ENCODE peak calls at places on chromosomes 4 and X, in four cellular contexts. R, U, I and K are unnamed samples.

GRCh38 chrX:37918168-37918567 is 70.8 kb upstream of the DYNLT3 start:
- DNase-seq in R (no peak), U (no peak), I (no peak), K (no peak)

GRCh38 chr4:56870927-56871326 is 36.8 kb upstream of the REST start:
- DNase-seq in R (no peak), U (no peak), I (no peak), K (no peak)

GRCh38 chrX:32170481-32170880 is 1040.9 kb downstream of the DMD start:
- DNase-seq in R (peak; percentile 52), U (no peak), I (no peak), K (no peak)

GRCh38 chr4:83011779-83012630 is 1.4 kb upstream of the LIN54 start:
- DNase-seq in R (peak; percentile 45), U (peak; percentile 42), I (no peak), K (no peak)

GRCh38 chrX:111098874-111099273 is 2.9 kb downstream of the PAK3 start:
- DNase-seq in R (peak; percentile 44), U (peak; percentile 55), I (no peak), K (peak; percentile 29)

GRCh38 chr4:99861120-99861905 is 32.9 kb downstream of the LAMTOR3 start:
- DNase-seq in R (peak; percentile 72), U (no peak), I (no peak), K (no peak)

GRCh38 chr4:11132478-11132877 is 296.2 kb downstream of the HS3ST1 start:
- DNase-seq in R (no peak), U (no peak), I (no peak), K (no peak)

GRCh38 chrX:154412468-154412867 is 1.1 kb downstream of the TAFAZZIN start:
- DNase-seq in R (peak; percentile 91), U (no peak), I (no peak), K (no peak)

GRCh38 chr4:125316781-125317525 is 2.2 kb downstream of the FAT4 start:
- DNase-seq in R (no peak), U (no peak), I (no peak), K (no peak)

GRCh38 chrX:113412106-113412505 is 571.5 kb upstream of the AMOT start:
- DNase-seq in R (no peak), U (no peak), I (no peak), K (no peak)

GRCh38 chrX:154308108-154308946 is 12.7 kb downstream of the TKTL1 start:
- DNase-seq in R (peak; percentile 69), U (peak; percentile 59), I (no peak), K (peak; percentile 37)

GRCh38 chr4:7542781-7543180 is 108.1 kb upstream of the PSAPL1 start:
- DNase-seq in R (no peak), U (no peak), I (no peak), K (no peak)

GRCh38 chr4:7549866-7550265 is 115.1 kb upstream of the PSAPL1 start:
- DNase-seq in R (no peak), U (no peak), I (no peak), K (no peak)

GRCh38 chr4:7546152-7546808 is 111.5 kb upstream of the PSAPL1 start:
- DNase-seq in R (no peak), U (no peak), I (no peak), K (no peak)

GRCh38 chr4:7547368-7548040 is 112.8 kb upstream of the PSAPL1 start:
- DNase-seq in R (no peak), U (no peak), I (no peak), K (no peak)

GRCh38 chr4:7546809-7547367 is 112.2 kb upstream of the PSAPL1 start:
- DNase-seq in R (no peak), U (no peak), I (no peak), K (no peak)
- TF ChIP-seq SPI1 in R (no peak), U (no peak), I (no peak), K (no peak)

GRCh38 chr4:6520051-6520450 is 47.6 kb upstream of the PPP2R2C start:
- DNase-seq in R (no peak), U (no peak), I (no peak), K (no peak)

GRCh38 chr4:6516281-6516680 is 43.9 kb upstream of the PPP2R2C start:
- DNase-seq in R (no peak), U (no peak), I (no peak), K (no peak)

GRCh38 chr4:6513678-6514077 is 41.3 kb upstream of the PPP2R2C start:
- DNase-seq in R (no peak), U (no peak), I (no peak), K (no peak)

GRCh38 chr4:6517171-6517570 is 44.8 kb upstream of the PPP2R2C start:
- DNase-seq in R (no peak), U (no peak), I (no peak), K (no peak)

DNA sequence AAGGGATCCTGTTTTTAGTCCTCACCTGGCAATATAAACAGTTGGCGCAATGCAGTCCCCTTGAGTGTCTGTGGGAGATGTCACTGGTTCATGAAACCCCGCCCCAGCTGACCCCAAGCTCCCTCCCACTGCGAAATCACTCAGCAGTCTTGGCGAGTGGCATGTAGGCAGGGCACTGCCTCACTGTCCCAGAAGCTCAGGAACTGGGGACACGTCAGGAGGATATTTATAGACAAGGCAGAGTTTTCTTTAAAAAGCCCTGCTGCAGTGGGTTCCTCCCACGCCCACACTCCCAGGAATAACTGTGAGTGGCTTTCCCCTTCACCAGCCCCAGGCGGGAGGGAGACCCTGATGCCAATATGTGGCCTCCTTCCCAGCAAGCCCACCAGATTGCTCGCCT is 44.3 kb upstream of the PPP2R2C start:
- DNase-seq in R (no peak), U (no peak), I (peak; percentile 17), K (no peak)
- TF ChIP-seq SPI1 in R (no peak), U (no peak), I (no peak), K (no peak)

DNA sequence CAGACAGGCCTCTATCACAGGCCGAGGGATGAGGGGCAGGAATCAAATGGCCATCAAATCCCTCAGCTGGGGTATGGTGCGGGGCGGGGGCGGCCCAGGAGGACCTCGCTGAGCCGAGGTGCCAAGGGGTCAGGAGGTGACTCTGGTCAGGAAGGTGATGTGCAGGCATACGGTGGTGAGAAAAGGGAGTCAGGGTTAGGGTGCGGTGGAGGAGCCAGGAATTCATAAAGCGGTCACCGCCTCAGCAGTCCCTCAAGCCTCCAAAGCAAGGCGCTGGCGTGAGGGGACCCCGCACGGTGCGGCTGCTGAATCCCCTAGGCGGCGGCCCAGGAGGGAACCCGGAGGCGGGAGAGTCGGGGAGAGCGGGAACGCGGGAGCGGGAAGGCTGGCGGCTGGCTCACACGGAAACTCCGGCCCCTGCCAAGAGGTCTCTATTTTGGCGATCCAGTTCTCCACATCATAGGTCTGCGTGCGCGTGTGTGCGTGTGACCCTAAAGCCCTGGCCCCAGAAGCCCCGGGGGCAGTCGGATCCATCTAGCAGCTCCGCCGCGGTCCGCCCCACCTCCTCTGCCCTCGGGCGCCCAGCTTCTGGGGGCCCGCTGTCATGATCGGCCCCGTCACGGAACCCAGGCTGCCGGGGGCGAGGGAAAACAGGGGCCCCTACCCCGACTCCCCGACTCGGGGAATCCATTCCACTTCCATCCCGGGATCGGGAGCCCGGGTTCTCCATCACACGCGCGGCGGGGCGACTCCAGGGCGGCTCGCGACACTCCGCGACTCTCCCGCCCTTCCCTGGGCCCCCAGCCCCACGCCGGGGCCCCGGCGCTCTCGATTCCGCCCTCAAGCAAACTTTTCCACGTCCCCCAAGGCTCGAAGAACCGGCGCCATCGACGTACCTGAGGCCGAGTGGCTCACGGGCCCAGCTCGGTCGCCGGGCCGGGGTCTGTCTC is 593 bp downstream of the ELF4 start:
- DNase-seq in R (no peak), U (peak; percentile 38), I (no peak), K (no peak)
- TF ChIP-seq SPI1 in R (no peak), U (no peak), I (no peak), K (no peak)

DNA sequence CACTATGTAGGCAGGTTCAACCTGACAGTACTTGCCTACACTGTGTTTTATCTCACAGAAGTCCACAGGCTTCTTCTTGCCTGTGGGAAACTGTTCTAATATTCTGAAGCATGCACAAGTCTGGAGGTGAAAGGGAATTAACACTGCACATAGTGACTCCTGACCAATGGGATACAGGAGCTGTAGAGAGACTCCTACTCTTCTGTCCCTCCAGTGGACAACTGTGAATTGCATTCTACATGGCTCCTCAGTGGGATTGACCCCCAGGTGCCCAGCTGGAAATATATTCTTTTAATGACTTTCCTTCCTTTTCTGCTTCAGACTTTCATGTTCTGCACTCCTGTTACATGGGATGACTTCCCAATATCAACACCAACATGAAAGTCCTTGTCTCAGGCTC is 8.2 kb upstream of the YIPF6 start:
- DNase-seq in R (no peak), U (peak; percentile 53), I (no peak), K (no peak)
- TF ChIP-seq SPI1 in R (no peak), U (no peak), I (no peak), K (no peak)

GRCh38 chr4:87216469-87216868 is 3.9 kb downstream of the KLHL8 start:
- DNase-seq in R (no peak), U (no peak), I (no peak), K (no peak)

GRCh38 chr4:87224036-87224923 is 3.9 kb upstream of the KLHL8 start:
- DNase-seq in R (no peak), U (no peak), I (no peak), K (no peak)

GRCh38 chr4:87220094-87220831 is at the start of gene KLHL8:
- DNase-seq in R (peak; percentile 83), U (peak; percentile 94), I (peak; percentile 40), K (peak; percentile 88)

GRCh38 chr4:87219648-87220093 is 747 bp downstream of the KLHL8 start:
- DNase-seq in R (peak; percentile 70), U (no peak), I (no peak), K (peak; percentile 43)
- TF ChIP-seq SPI1 in R (no peak), U (no peak), I (no peak), K (no peak)

GRCh38 chr4:14919785-14920184 is 82.5 kb upstream of the CPEB2 start:
- DNase-seq in R (no peak), U (no peak), I (no peak), K (no peak)

GRCh38 chr4:14915018-14915417 is 87.3 kb upstream of the CPEB2 start:
- DNase-seq in R (no peak), U (no peak), I (no peak), K (no peak)

GRCh38 chr4:14918336-14918735 is 83.9 kb upstream of the CPEB2 start:
- DNase-seq in R (no peak), U (no peak), I (no peak), K (no peak)

GRCh38 chr4:14917305-14917647 is 85.0 kb upstream of the CPEB2 start:
- DNase-seq in R (no peak), U (no peak), I (no peak), K (no peak)

GRCh38 chr4:14916554-14917304 is 85.6 kb upstream of the CPEB2 start:
- DNase-seq in R (no peak), U (no peak), I (peak; percentile 12), K (no peak)
- TF ChIP-seq SPI1 in R (no peak), U (no peak), I (no peak), K (no peak)

GRCh38 chr4:25377572-25377882 is 464 bp downstream of the ANAPC4 start:
- DNase-seq in R (no peak), U (no peak), I (no peak), K (peak; percentile 9)
- TF ChIP-seq SPI1 in R (no peak), U (no peak), I (no peak), K (no peak)

DNA sequence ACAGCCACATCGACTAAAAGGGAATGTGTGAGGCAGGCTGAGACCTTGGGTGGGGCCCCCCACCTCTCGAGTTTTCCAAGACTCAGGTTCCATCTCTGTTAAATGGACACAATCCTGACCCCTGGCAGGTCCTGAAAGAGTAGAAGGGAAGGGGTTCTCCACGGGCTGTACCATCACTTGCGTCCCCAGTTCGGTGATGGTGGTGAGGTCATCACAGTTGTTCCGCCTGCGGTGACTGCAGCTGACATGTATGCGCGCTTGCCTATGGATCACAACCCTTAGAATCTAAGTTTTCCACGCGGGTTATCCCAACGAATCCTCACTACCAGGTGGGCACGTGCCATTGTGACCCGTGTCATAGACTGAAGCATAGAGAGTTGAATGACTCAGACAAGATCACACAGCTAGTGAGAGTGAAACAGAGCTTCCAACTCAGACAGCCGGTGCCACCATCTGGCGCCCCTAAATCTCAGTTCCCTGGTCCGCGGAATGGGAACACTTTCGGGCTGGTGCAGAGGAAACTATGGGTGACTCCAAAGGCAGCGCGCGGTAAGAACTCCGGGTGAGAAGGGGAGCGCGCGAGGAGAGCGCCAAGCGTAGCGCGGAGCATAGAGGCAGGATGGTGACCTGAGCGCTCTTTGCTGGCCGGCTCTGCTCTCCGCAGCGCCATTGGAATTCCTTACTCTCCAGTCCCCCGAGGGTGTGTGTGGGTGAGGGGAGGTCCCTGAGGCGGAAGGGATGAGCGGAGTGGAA is 10.4 kb downstream of the MSX1 start:
- DNase-seq in R (no peak), U (no peak), I (no peak), K (no peak)
- TF ChIP-seq SPI1 in R (no peak), U (no peak), I (no peak), K (no peak)